ENCODE peak calls at places on chromosomes 7 and 10, in eight cellular contexts. X is transverse colon, W is spleen, G is GM12878, H is H1, R is HCT116, Y is breast epithelium, I is suprapubic skin. L is an unnamed sample.

GRCh38 chr7:104963991-104964385 is 50.0 kb upstream of the KMT2E start:
- DNase-seq in R (no peak), Y (no peak), X (no peak), W (no peak), I (no peak), G (no peak), H (no peak), L (no peak)

GRCh38 chr7:6691103-6691502 is 15.6 kb downstream of the ZNF12 start:
- DNase-seq in X (no peak), G (no peak), I (no peak), H (no peak), Y (no peak), R (no peak), W (no peak), L (no peak)

GRCh38 chr7:67618569-67619543 is 622.2 kb downstream of the TYW1 start:
- DNase-seq in H (peak; percentile 13), W (no peak), I (no peak), R (no peak), X (no peak), Y (no peak), G (no peak), L (no peak)

GRCh38 chr7:73871163-73872011 is 10.4 kb downstream of the TMEM270 start:
- DNase-seq in R (no peak), Y (no peak), I (no peak), X (peak; percentile 26), G (no peak), H (no peak), W (no peak), L (no peak)

GRCh38 chr7:79452032-79452494 is 1.4 kb downstream of the MAGI2 start:
- DNase-seq in R (no peak), Y (peak; percentile 66), G (no peak), W (peak; percentile 88), I (peak; percentile 93), X (peak; percentile 60), H (peak; percentile 19), L (peak; percentile 75)

GRCh38 chr10:61628875-61629513 is 33.7 kb upstream of the CABCOCO1 start:
- DNase-seq in I (peak; percentile 41), W (no peak), G (no peak), Y (no peak), H (no peak), X (no peak), R (no peak), L (no peak)

GRCh38 chr10:61284222-61284890 is 168.8 kb downstream of the TMEM26 start:
- DNase-seq in W (no peak), R (peak; percentile 34), G (no peak), X (no peak), H (no peak), Y (no peak), I (no peak), L (peak; percentile 45)

GRCh38 chr10:5356479-5356763 is 8.3 kb upstream of the UCN3 start:
- DNase-seq in W (no peak), Y (no peak), H (no peak), R (no peak), G (no peak), I (no peak), X (no peak), L (no peak)

GRCh38 chr10:55311823-55312431 is 510.9 kb upstream of the PCDH15 start:
- DNase-seq in I (no peak), X (no peak), G (no peak), H (no peak), R (no peak), W (no peak), Y (no peak), L (no peak)

GRCh38 chr7:123714296-123715080 is 34.3 kb downstream of the WASL start:
- DNase-seq in W (no peak), H (no peak), R (no peak), Y (no peak), G (no peak), I (no peak), X (no peak), L (no peak)

GRCh38 chr7:117484988-117485655 is 5.3 kb downstream of the CFTR start:
- DNase-seq in G (no peak), W (no peak), Y (no peak), I (no peak), H (no peak), X (no peak), R (no peak), L (no peak)

GRCh38 chr7:126589068-126589684 is 663.6 kb downstream of the GRM8 start:
- DNase-seq in W (no peak), G (no peak), X (no peak), H (no peak), Y (no peak), I (no peak), R (no peak), L (no peak)

GRCh38 chr10:43679509-43679908 is 30.8 kb upstream of the ZNF32 start:
- DNase-seq in R (no peak), Y (peak; percentile 74), G (no peak), W (no peak), X (peak; percentile 44), I (peak; percentile 80), H (no peak), L (peak; percentile 76)

GRCh38 chr10:64115913-64116643 is 594.9 kb downstream of the REEP3 start:
- DNase-seq in G (no peak), H (no peak), Y (no peak), I (no peak), W (no peak), R (no peak), X (peak; percentile 11), L (no peak)

GRCh38 chr10:77391605-77392235 is 245.9 kb downstream of the KCNMA1 start:
- DNase-seq in W (no peak), X (peak; percentile 83), R (peak; percentile 74), I (peak; percentile 80), H (peak; percentile 62), G (no peak), Y (peak; percentile 80), L (peak; percentile 61)

GRCh38 chr10:20855398-20856038 is 41.6 kb downstream of the NEBL start:
- DNase-seq in Y (no peak), I (no peak), G (no peak), X (no peak), W (no peak), H (no peak), R (no peak), L (no peak)

GRCh38 chr7:47580811-47581331 is 1.0 kb downstream of the TNS3 start:
- DNase-seq in Y (no peak), W (no peak), G (no peak), H (no peak), R (no peak), I (no peak), X (no peak), L (no peak)

GRCh38 chr10:30784521-30784895 is 155.0 kb upstream of the LYZL2 start:
- DNase-seq in W (no peak), Y (no peak), I (no peak), R (no peak), X (no peak), H (no peak), G (no peak), L (no peak)

GRCh38 chr7:2629740-2630681 is 1.8 kb upstream of the TTYH3 start:
- DNase-seq in G (no peak), H (no peak), I (peak; percentile 74), X (peak; percentile 83), Y (peak; percentile 82), W (no peak), R (no peak), L (peak; percentile 83)
- TF ChIP-seq POLR2A in G (no peak), H (no peak), I (no peak), X (peak; percentile 35), Y (no peak), W (no peak), R (no peak), L (no peak)

DNA sequence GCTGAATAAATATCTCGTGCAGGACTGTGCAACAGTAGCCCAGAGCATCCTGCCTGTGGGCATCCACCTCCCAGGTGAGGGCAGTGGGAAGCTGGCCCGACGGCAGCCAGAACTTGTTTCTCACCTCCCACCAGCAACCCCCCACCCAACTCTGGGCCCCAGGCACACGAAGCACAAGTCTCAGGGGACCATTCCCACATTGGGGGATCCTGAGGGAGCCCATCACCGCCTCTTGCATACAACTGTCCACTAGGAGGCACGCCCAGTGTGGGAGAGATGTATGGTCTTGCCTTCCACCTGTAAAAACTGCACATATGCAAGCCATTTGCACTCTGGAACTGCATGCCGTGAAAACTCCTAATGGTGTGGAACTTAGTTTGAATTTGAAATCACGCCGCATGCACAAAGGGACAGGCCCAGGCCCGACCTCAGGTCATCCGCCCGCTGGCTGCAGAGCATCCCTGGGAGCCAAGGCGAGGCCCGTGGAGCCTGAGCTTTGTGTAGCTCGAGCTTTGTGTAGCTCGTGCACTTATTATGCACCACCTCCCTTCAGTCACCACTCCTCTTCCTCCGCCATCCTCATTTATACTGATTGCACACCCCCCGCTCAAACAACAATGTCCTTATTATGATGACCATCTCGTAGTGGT is 147.9 kb downstream of the ADCY1 start:
- DNase-seq in W (peak; percentile 68), G (no peak), H (no peak), Y (no peak), R (no peak), I (no peak), X (no peak), L (no peak)
- TF ChIP-seq POLR2AphosphoS5 in W (peak; percentile 41), G (no peak), H (peak; percentile 56), Y (no peak), R (no peak), I (no peak), X (no peak), L (no peak)

DNA sequence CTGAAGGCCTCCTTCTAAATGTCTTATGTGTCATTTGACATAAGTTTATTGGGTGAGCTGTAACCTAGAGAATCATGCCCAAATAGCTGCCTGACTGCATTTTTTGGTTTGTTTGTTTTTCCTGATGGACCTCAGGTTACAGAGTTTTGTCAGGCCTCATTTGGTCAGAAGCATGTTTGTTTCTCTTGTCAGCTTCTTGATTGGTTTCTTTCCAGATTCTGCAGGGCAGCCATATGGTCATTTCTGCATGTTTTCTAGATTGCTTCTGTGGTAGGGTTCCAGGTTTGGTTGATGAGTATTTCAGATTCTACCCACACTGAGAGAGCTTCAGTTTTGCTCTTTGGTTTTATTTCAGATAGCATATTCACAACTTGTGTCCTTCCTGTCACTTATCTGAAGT is 28.0 kb downstream of the GLCCI1 start:
- DNase-seq in X (no peak), W (no peak), Y (no peak), I (no peak), G (no peak), H (no peak), R (no peak), L (peak; percentile 13)
- H3K27ac ChIP-seq in X (no peak overlapping the region), W (peak overlapping the region; percentile 13), Y (no peak overlapping the region), I (no peak overlapping the region), G (peak overlapping the region; percentile 20), H (no peak overlapping the region), R (no peak overlapping the region), L (peak overlapping the region; percentile 12)

GRCh38 chr7:27187702-27188665 is 3.0 kb upstream of the HOXA11 start:
- DNase-seq in G (no peak), I (peak; percentile 60), R (no peak), Y (peak; percentile 44), H (no peak), X (peak; percentile 35), W (no peak), L (no peak)

GRCh38 chr7:27189560-27190283 is 4.7 kb upstream of the HOXA11 start:
- DNase-seq in W (no peak), G (no peak), H (no peak), I (peak; percentile 55), R (no peak), Y (peak; percentile 25), X (peak; percentile 41), L (peak; percentile 16)

GRCh38 chr7:27187158-27187701 is 2.2 kb upstream of the HOXA11 start:
- DNase-seq in I (no peak), Y (no peak), G (no peak), R (no peak), H (no peak), W (no peak), X (no peak), L (no peak)

GRCh38 chr7:27190284-27190748 is 5.3 kb upstream of the HOXA11 start:
- DNase-seq in H (no peak), X (no peak), G (no peak), Y (no peak), R (no peak), W (no peak), I (peak; percentile 21), L (peak; percentile 27)

GRCh38 chr7:27188666-27189559 is 3.9 kb upstream of the HOXA11 start:
- DNase-seq in H (no peak), X (peak; percentile 78), I (peak; percentile 59), Y (peak; percentile 49), G (no peak), R (no peak), W (no peak), L (peak; percentile 71)
- TF ChIP-seq POLR2A in H (no peak), X (peak; percentile 84), I (no peak), Y (no peak), G (no peak), R (no peak), W (no peak), L (peak; percentile 54)